ENCODE peak calls at places on chromosomes 5 and 9, in eight cellular contexts. One of them, this sample, is unnamed.

GRCh38 chr9:28234899-28235277 is 661.6 kb upstream of the C9orf72 start:
- DNase-seq in tibial artery: no peak
- DNase-seq in left ventricle myocardium inferior: no peak
- DNase-seq in lung: no peak
- DNase-seq in endothelial cell of umbilical vein: no peak
- DNase-seq in aorta: no peak
- DNase-seq in PC-9: no peak
- DNase-seq in stomach: no peak
- DNase-seq in this sample: no peak

GRCh38 chr5:121693864-121694263 is 157.8 kb upstream of the FTMT start:
- DNase-seq in tibial artery: no peak
- DNase-seq in left ventricle myocardium inferior: no peak
- DNase-seq in lung: no peak
- DNase-seq in endothelial cell of umbilical vein: no peak
- DNase-seq in aorta: no peak
- DNase-seq in PC-9: no peak
- DNase-seq in stomach: no peak
- DNase-seq in this sample: no peak

GRCh38 chr5:65928341-65928752 is 2.0 kb downstream of the ERBIN start:
- DNase-seq in tibial artery: no peak
- DNase-seq in left ventricle myocardium inferior: no peak
- DNase-seq in lung: no peak
- DNase-seq in endothelial cell of umbilical vein: peak; percentile 33
- DNase-seq in aorta: no peak
- DNase-seq in PC-9: no peak
- DNase-seq in stomach: no peak
- DNase-seq in this sample: no peak

GRCh38 chr5:66021585-66021984 is 95.2 kb downstream of the ERBIN start:
- DNase-seq in tibial artery: no peak
- DNase-seq in left ventricle myocardium inferior: no peak
- DNase-seq in lung: no peak
- DNase-seq in endothelial cell of umbilical vein: no peak
- DNase-seq in aorta: no peak
- DNase-seq in PC-9: no peak
- DNase-seq in stomach: no peak
- DNase-seq in this sample: no peak

GRCh38 chr5:140345919-140346347 is 470 bp downstream of the HBEGF start:
- DNase-seq in tibial artery: peak; percentile 61
- DNase-seq in left ventricle myocardium inferior: peak; percentile 73
- DNase-seq in lung: peak; percentile 52
- DNase-seq in endothelial cell of umbilical vein: peak; percentile 80
- DNase-seq in aorta: peak; percentile 89
- DNase-seq in PC-9: peak; percentile 38
- DNase-seq in stomach: peak; percentile 68
- DNase-seq in this sample: peak; percentile 61

GRCh38 chr5:10145922-10146321 is 103.8 kb downstream of the ATPSCKMT start:
- DNase-seq in tibial artery: no peak
- DNase-seq in left ventricle myocardium inferior: no peak
- DNase-seq in lung: no peak
- DNase-seq in endothelial cell of umbilical vein: no peak
- DNase-seq in aorta: no peak
- DNase-seq in PC-9: peak; percentile 53
- DNase-seq in stomach: no peak
- DNase-seq in this sample: no peak

GRCh38 chr5:773517-774264 is 10.8 kb downstream of the ZDHHC11B start:
- DNase-seq in tibial artery: no peak
- DNase-seq in left ventricle myocardium inferior: no peak
- DNase-seq in lung: peak; percentile 29
- DNase-seq in endothelial cell of umbilical vein: no peak
- DNase-seq in aorta: peak; percentile 84
- DNase-seq in PC-9: no peak
- DNase-seq in stomach: no peak
- DNase-seq in this sample: no peak

GRCh38 chr5:23223846-23224245 is 283.6 kb upstream of the PRDM9 start:
- DNase-seq in tibial artery: no peak
- DNase-seq in left ventricle myocardium inferior: no peak
- DNase-seq in lung: no peak
- DNase-seq in endothelial cell of umbilical vein: no peak
- DNase-seq in aorta: no peak
- DNase-seq in PC-9: no peak
- DNase-seq in stomach: no peak
- DNase-seq in this sample: no peak

GRCh38 chr5:151448038-151448985 is 909 bp downstream of the SLC36A1 start:
- DNase-seq in tibial artery: no peak
- DNase-seq in left ventricle myocardium inferior: no peak
- DNase-seq in lung: no peak
- DNase-seq in endothelial cell of umbilical vein: peak; percentile 44
- DNase-seq in aorta: no peak
- DNase-seq in PC-9: peak; percentile 34
- DNase-seq in stomach: peak; percentile 43
- DNase-seq in this sample: peak; percentile 59

GRCh38 chr5:151227918-151228447 is 4.1 kb upstream of the CCDC69 start:
- DNase-seq in tibial artery: no peak
- DNase-seq in left ventricle myocardium inferior: no peak
- DNase-seq in lung: no peak
- DNase-seq in endothelial cell of umbilical vein: no peak
- DNase-seq in aorta: no peak
- DNase-seq in PC-9: no peak
- DNase-seq in stomach: no peak
- DNase-seq in this sample: no peak

GRCh38 chr5:120007619-120008018 is 378.3 kb downstream of the FAM170A start:
- DNase-seq in tibial artery: no peak
- DNase-seq in left ventricle myocardium inferior: no peak
- DNase-seq in lung: no peak
- DNase-seq in endothelial cell of umbilical vein: no peak
- DNase-seq in aorta: no peak
- DNase-seq in PC-9: no peak
- DNase-seq in stomach: no peak
- DNase-seq in this sample: no peak

GRCh38 chr9:105198023-105198422 is 46.4 kb upstream of the SLC44A1 start:
- DNase-seq in tibial artery: no peak
- DNase-seq in left ventricle myocardium inferior: no peak
- DNase-seq in lung: no peak
- DNase-seq in endothelial cell of umbilical vein: no peak
- DNase-seq in aorta: no peak
- DNase-seq in PC-9: no peak
- DNase-seq in stomach: no peak
- DNase-seq in this sample: no peak

GRCh38 chr9:105191508-105192118 is 52.8 kb upstream of the SLC44A1 start:
- DNase-seq in tibial artery: peak; percentile 44
- DNase-seq in left ventricle myocardium inferior: no peak
- DNase-seq in lung: peak; percentile 40
- DNase-seq in endothelial cell of umbilical vein: no peak
- DNase-seq in aorta: no peak
- DNase-seq in PC-9: peak; percentile 97
- DNase-seq in stomach: no peak
- DNase-seq in this sample: no peak

GRCh38 chr9:105195259-105195658 is 49.2 kb upstream of the SLC44A1 start:
- DNase-seq in tibial artery: no peak
- DNase-seq in left ventricle myocardium inferior: no peak
- DNase-seq in lung: no peak
- DNase-seq in endothelial cell of umbilical vein: no peak
- DNase-seq in aorta: no peak
- DNase-seq in PC-9: no peak
- DNase-seq in stomach: no peak
- DNase-seq in this sample: no peak

GRCh38 chr9:105194234-105194633 is 50.2 kb upstream of the SLC44A1 start:
- DNase-seq in tibial artery: no peak
- DNase-seq in left ventricle myocardium inferior: no peak
- DNase-seq in lung: no peak
- DNase-seq in endothelial cell of umbilical vein: no peak
- DNase-seq in aorta: no peak
- DNase-seq in PC-9: no peak
- DNase-seq in stomach: no peak
- DNase-seq in this sample: no peak

GRCh38 chr9:105193560-105193959 is 50.9 kb upstream of the SLC44A1 start:
- DNase-seq in tibial artery: no peak
- DNase-seq in left ventricle myocardium inferior: no peak
- DNase-seq in lung: no peak
- DNase-seq in endothelial cell of umbilical vein: no peak
- DNase-seq in aorta: no peak
- DNase-seq in PC-9: no peak
- DNase-seq in stomach: no peak
- DNase-seq in this sample: no peak
- H3K27ac ChIP-seq in tibial artery: no peak overlapping the region
- H3K27ac ChIP-seq in left ventricle myocardium inferior: no peak overlapping the region
- H3K27ac ChIP-seq in lung: no peak overlapping the region
- H3K27ac ChIP-seq in endothelial cell of umbilical vein: no peak overlapping the region
- H3K27ac ChIP-seq in aorta: no peak overlapping the region
- H3K27ac ChIP-seq in PC-9: no peak overlapping the region
- H3K27ac ChIP-seq in stomach: no peak overlapping the region
- H3K27ac ChIP-seq in this sample: no peak overlapping the region

GRCh38 chr9:130810609-130811136 is 24.4 kb upstream of the ABL1 start:
- DNase-seq in tibial artery: no peak
- DNase-seq in left ventricle myocardium inferior: no peak
- DNase-seq in lung: no peak
- DNase-seq in endothelial cell of umbilical vein: no peak
- DNase-seq in aorta: no peak
- DNase-seq in PC-9: no peak
- DNase-seq in stomach: no peak
- DNase-seq in this sample: no peak

GRCh38 chr9:130817862-130818261 is 17.2 kb upstream of the ABL1 start:
- DNase-seq in tibial artery: no peak
- DNase-seq in left ventricle myocardium inferior: no peak
- DNase-seq in lung: no peak
- DNase-seq in endothelial cell of umbilical vein: no peak
- DNase-seq in aorta: no peak
- DNase-seq in PC-9: no peak
- DNase-seq in stomach: no peak
- DNase-seq in this sample: no peak

GRCh38 chr9:130820135-130820738 is 14.8 kb upstream of the ABL1 start:
- DNase-seq in tibial artery: no peak
- DNase-seq in left ventricle myocardium inferior: no peak
- DNase-seq in lung: no peak
- DNase-seq in endothelial cell of umbilical vein: no peak
- DNase-seq in aorta: no peak
- DNase-seq in PC-9: no peak
- DNase-seq in stomach: no peak
- DNase-seq in this sample: no peak

GRCh38 chr9:130815242-130815808 is 19.7 kb upstream of the ABL1 start:
- DNase-seq in tibial artery: no peak
- DNase-seq in left ventricle myocardium inferior: no peak
- DNase-seq in lung: no peak
- DNase-seq in endothelial cell of umbilical vein: no peak
- DNase-seq in aorta: no peak
- DNase-seq in PC-9: no peak
- DNase-seq in stomach: no peak
- DNase-seq in this sample: no peak
- H3K27ac ChIP-seq in tibial artery: no peak overlapping the region
- H3K27ac ChIP-seq in left ventricle myocardium inferior: peak overlapping the region; percentile 15
- H3K27ac ChIP-seq in lung: no peak overlapping the region
- H3K27ac ChIP-seq in endothelial cell of umbilical vein: no peak overlapping the region
- H3K27ac ChIP-seq in aorta: no peak overlapping the region
- H3K27ac ChIP-seq in PC-9: no peak overlapping the region
- H3K27ac ChIP-seq in stomach: peak overlapping the region; percentile 34
- H3K27ac ChIP-seq in this sample: no peak overlapping the region

GRCh38 chr5:67880876-67881275 is 334.7 kb upstream of the PIK3R1 start:
- DNase-seq in tibial artery: no peak
- DNase-seq in left ventricle myocardium inferior: no peak
- DNase-seq in lung: no peak
- DNase-seq in endothelial cell of umbilical vein: no peak
- DNase-seq in aorta: no peak
- DNase-seq in PC-9: no peak
- DNase-seq in stomach: no peak
- DNase-seq in this sample: peak; percentile 32
- H3K27ac ChIP-seq in tibial artery: no peak overlapping the region
- H3K27ac ChIP-seq in left ventricle myocardium inferior: no peak overlapping the region
- H3K27ac ChIP-seq in lung: no peak overlapping the region
- H3K27ac ChIP-seq in endothelial cell of umbilical vein: no peak overlapping the region
- H3K27ac ChIP-seq in aorta: peak overlapping the region; percentile 36
- H3K27ac ChIP-seq in PC-9: no peak overlapping the region
- H3K27ac ChIP-seq in stomach: no peak overlapping the region
- H3K27ac ChIP-seq in this sample: no peak overlapping the region

GRCh38 chr9:91489391-91489899 is 65.8 kb upstream of the NFIL3 start:
- DNase-seq in tibial artery: no peak
- DNase-seq in left ventricle myocardium inferior: no peak
- DNase-seq in lung: no peak
- DNase-seq in endothelial cell of umbilical vein: no peak
- DNase-seq in aorta: no peak
- DNase-seq in PC-9: no peak
- DNase-seq in stomach: no peak
- DNase-seq in this sample: no peak
- H3K27ac ChIP-seq in tibial artery: peak overlapping the region; percentile 8
- H3K27ac ChIP-seq in left ventricle myocardium inferior: peak overlapping the region; percentile 64
- H3K27ac ChIP-seq in lung: peak overlapping the region; percentile 55
- H3K27ac ChIP-seq in endothelial cell of umbilical vein: no peak overlapping the region
- H3K27ac ChIP-seq in aorta: no peak overlapping the region
- H3K27ac ChIP-seq in PC-9: no peak overlapping the region
- H3K27ac ChIP-seq in stomach: no peak overlapping the region
- H3K27ac ChIP-seq in this sample: no peak overlapping the region

DNA sequence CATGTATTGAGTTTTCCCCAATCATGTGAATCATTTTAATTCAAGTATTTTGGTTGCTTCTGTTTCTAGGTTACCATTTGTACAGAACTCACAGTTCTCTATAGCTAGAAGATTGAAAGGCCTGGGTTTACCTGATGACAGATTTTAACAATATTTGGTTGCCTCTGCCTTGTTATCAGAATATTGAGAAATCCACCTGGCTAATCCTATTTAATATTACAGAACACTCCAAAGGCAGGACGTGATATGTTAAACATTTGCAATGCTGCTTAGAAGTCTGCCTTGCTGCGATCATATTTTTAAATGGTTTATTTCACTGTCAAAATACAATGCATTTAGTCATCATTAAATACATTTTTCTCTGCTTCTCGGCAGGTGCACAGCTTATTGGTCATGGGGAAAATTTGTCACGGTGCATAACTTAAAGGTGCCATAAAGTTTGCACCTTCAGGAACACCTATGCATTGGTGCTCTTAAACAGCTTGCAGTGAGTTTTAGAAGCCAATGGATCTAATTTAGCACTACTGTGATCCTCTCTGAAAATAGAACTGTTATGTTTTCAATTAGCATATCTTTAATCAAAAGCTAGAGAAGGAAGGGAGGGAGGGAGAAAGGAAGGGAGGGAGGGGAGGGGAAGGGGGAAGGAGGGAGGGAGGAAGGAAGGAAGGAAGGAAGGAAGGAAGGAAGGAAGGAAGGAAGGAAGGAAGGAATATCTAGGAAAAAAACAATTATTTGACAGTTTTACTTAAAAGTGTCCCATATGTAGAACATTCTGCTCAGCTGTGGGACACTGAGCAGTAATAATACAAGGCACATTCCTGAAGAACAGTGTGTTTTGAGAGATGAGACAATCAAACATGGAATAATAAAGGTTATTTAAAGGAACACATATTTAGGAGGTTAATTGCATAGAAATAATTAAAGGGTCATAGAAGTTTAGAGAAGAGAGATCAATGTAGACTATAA is 15.5 kb upstream of the DAPK1 start:
- DNase-seq in tibial artery: no peak
- DNase-seq in left ventricle myocardium inferior: no peak
- DNase-seq in lung: no peak
- DNase-seq in endothelial cell of umbilical vein: no peak
- DNase-seq in aorta: no peak
- DNase-seq in PC-9: no peak
- DNase-seq in stomach: no peak
- DNase-seq in this sample: no peak
- H3K27ac ChIP-seq in tibial artery: no peak overlapping the region
- H3K27ac ChIP-seq in left ventricle myocardium inferior: no peak overlapping the region
- H3K27ac ChIP-seq in lung: no peak overlapping the region
- H3K27ac ChIP-seq in endothelial cell of umbilical vein: no peak overlapping the region
- H3K27ac ChIP-seq in aorta: no peak overlapping the region
- H3K27ac ChIP-seq in PC-9: no peak overlapping the region
- H3K27ac ChIP-seq in stomach: no peak overlapping the region
- H3K27ac ChIP-seq in this sample: no peak overlapping the region

GRCh38 chr9:134222018-134222573 is 57.7 kb upstream of the RNU6ATAC start:
- DNase-seq in tibial artery: no peak
- DNase-seq in left ventricle myocardium inferior: no peak
- DNase-seq in lung: no peak
- DNase-seq in endothelial cell of umbilical vein: no peak
- DNase-seq in aorta: peak; percentile 59
- DNase-seq in PC-9: no peak
- DNase-seq in stomach: no peak
- DNase-seq in this sample: no peak
- H3K27ac ChIP-seq in tibial artery: no peak overlapping the region
- H3K27ac ChIP-seq in left ventricle myocardium inferior: no peak overlapping the region
- H3K27ac ChIP-seq in lung: no peak overlapping the region
- H3K27ac ChIP-seq in endothelial cell of umbilical vein: no peak overlapping the region
- H3K27ac ChIP-seq in aorta: no peak overlapping the region
- H3K27ac ChIP-seq in PC-9: no peak overlapping the region
- H3K27ac ChIP-seq in stomach: no peak overlapping the region
- H3K27ac ChIP-seq in this sample: no peak overlapping the region